ENCODE peak calls at places on chromosome 14, in five cellular contexts. D, P, V, T and U are unnamed samples.

GRCh38 chr14:74984241-74985027 is 18.3 kb upstream of the EIF2B2 start:
- DNase-seq in D (no peak), P (no peak), V (no peak), T (no peak), U (no peak)

GRCh38 chr14:61649283-61649682 is 46.0 kb upstream of the HIF1A start:
- DNase-seq in D (no peak), P (no peak), V (peak), T (no peak), U (no peak)

GRCh38 chr14:101494826-101495225 is 66.5 kb upstream of the DIO3 start:
- DNase-seq in D (no peak), P (no peak), V (no peak), T (no peak), U (no peak)

GRCh38 chr14:47674148-47674545 is 1.3 kb downstream of the MDGA2 start:
- DNase-seq in D (no peak), P (peak), V (no peak), T (no peak), U (no peak)

GRCh38 chr14:30291216-30291615 is 267.7 kb upstream of the G2E3 start:
- DNase-seq in D (peak), P (peak), V (no peak), T (no peak), U (no peak)

GRCh38 chr14:103107455-103107854 is 12.9 kb downstream of the EXOC3L4 start:
- DNase-seq in D (no peak), P (no peak), V (no peak), T (no peak), U (no peak)

GRCh38 chr14:74574092-74574438 is 38.0 kb downstream of the LTBP2 start:
- DNase-seq in D (no peak), P (peak), V (no peak), T (no peak), U (no peak)

GRCh38 chr14:58947816-58948440 is 240.5 kb upstream of the DAAM1 start:
- DNase-seq in D (peak), P (no peak), V (no peak), T (no peak), U (no peak)

GRCh38 chr14:91444335-91445020 is 26.9 kb upstream of the CCDC88C start:
- DNase-seq in D (no peak), P (no peak), V (no peak), T (no peak), U (no peak)

GRCh38 chr14:106044949-106045596 is 518.7 kb downstream of the TMEM121 start:
- DNase-seq in D (no peak), P (no peak), V (peak), T (peak), U (peak)

GRCh38 chr14:24900281-24900868 is 149.6 kb downstream of the STXBP6 start:
- DNase-seq in D (no peak), P (no peak), V (no peak), T (no peak), U (no peak)

GRCh38 chr14:105999361-106000028 is 473.1 kb downstream of the TMEM121 start:
- DNase-seq in D (no peak), P (no peak), V (peak), T (peak), U (peak)

GRCh38 chr14:76760331-76761197 is 704 bp upstream of the VASH1 start:
- DNase-seq in D (no peak), P (no peak), V (no peak), T (no peak), U (no peak)

GRCh38 chr14:34052658-34053014 is 101.8 kb upstream of the EGLN3 start:
- DNase-seq in D (peak), P (peak), V (no peak), T (no peak), U (no peak)

GRCh38 chr14:97977711-97978261 is 1180.6 kb downstream of the VRK1 start:
- DNase-seq in D (peak), P (no peak), V (peak), T (peak), U (peak)

GRCh38 chr14:105065280-105066228 is at the start of gene GPR132:
- DNase-seq in D (peak), P (no peak), V (peak), T (peak), U (peak)

GRCh38 chr14:96279564-96279963 is 23.6 kb downstream of the BDKRB1 start:
- DNase-seq in D (no peak), P (no peak), V (no peak), T (no peak), U (no peak)

GRCh38 chr14:55535521-55536207 is 44.3 kb upstream of the KTN1 start:
- DNase-seq in D (peak), P (no peak), V (no peak), T (no peak), U (no peak)

GRCh38 chr14:20675669-20676068 is 8.7 kb upstream of the RNASE4 start:
- DNase-seq in D (no peak), P (no peak), V (no peak), T (no peak), U (no peak)

GRCh38 chr14:95699397-95699796 is 13.2 kb downstream of the TCL1B start:
- DNase-seq in D (no peak), P (no peak), V (no peak), T (no peak), U (no peak)

GRCh38 chr14:77638738-77639137 is 22.3 kb upstream of the SPTLC2 start:
- DNase-seq in D (peak), P (peak), V (no peak), T (no peak), U (no peak)

GRCh38 chr14:95260537-95261440 is 58.9 kb downstream of the CLMN start:
- DNase-seq in D (peak), P (peak), V (no peak), T (no peak), U (no peak)

GRCh38 chr14:65769151-65769550 is 356.6 kb downstream of the FUT8 start:
- DNase-seq in D (no peak), P (no peak), V (no peak), T (no peak), U (no peak)

GRCh38 chr14:98931911-98932310 is 340.1 kb downstream of the BCL11B start:
- DNase-seq in D (no peak), P (no peak), V (peak), T (peak), U (peak)

GRCh38 chr14:101505216-101505970 is 55.9 kb upstream of the DIO3 start:
- DNase-seq in D (no peak), P (no peak), V (no peak), T (no peak), U (no peak)

GRCh38 chr14:100906420-100906819 is 2.9 kb upstream of the RTL1 start:
- DNase-seq in D (no peak), P (no peak), V (no peak), T (no peak), U (no peak)

DNA sequence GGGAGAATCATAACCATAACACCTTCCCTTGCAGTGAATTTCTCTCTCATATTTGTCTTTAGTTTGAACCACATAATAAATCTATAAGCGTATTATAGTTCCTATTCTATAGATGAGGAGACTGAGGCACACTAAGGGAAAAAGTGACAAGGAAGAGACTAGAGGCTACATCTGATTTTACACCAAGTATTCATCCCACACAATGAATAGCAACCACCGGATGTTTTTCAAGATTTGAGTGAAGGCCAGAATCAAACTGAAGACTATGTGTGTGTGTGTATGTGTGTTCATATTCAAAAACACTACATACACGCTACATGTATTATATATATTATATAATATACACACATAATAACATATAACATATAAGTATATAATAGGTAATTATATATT is 4.7 kb downstream of the ASB2 start:
- DNase-seq in D (no peak), P (no peak), V (no peak), T (no peak), U (no peak)
- H3K4me3 ChIP-seq in D (no peak), P (no peak), V (peak), T (no peak), U (peak)

DNA sequence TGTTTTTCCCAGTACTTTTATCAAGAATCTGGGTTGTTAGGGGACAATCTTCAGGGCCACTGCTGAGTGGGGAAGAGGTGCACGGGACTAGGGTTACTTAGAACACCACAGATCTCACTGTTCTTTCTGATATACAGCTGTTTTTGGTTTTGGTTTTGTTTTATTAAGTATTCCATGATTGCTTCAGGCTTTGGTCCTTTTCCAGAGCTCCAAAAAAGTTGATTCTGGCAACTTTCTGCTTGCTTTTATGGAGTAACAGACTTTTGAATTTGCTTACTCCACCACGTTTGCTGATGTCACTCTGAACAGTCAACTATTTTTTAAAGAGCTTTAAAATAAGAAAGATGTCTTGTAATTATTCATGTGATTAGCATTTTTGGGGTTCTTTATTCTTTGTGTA is 368.1 kb upstream of the FOXG1 start:
- DNase-seq in D (no peak), P (no peak), V (no peak), T (no peak), U (no peak)
- H3K4me3 ChIP-seq in D (no peak), P (no peak), V (no peak), T (no peak), U (no peak)

GRCh38 chr14:50407089-50407813 is 10.6 kb upstream of the CDKL1 start:
- DNase-seq in D (no peak), P (no peak), V (no peak), T (no peak), U (no peak)
- H3K4me3 ChIP-seq in D (no peak), P (no peak), V (no peak), T (no peak), U (no peak)

GRCh38 chr14:88312262-88312661 is 10.8 kb downstream of the KCNK10 start:
- DNase-seq in D (no peak), P (no peak), V (no peak), T (no peak), U (no peak)

GRCh38 chr14:88305923-88306322 is 17.1 kb downstream of the KCNK10 start:
- DNase-seq in D (no peak), P (no peak), V (no peak), T (no peak), U (no peak)

GRCh38 chr14:88310021-88310420 is 13.0 kb downstream of the KCNK10 start:
- DNase-seq in D (no peak), P (no peak), V (no peak), T (no peak), U (no peak)

DNA sequence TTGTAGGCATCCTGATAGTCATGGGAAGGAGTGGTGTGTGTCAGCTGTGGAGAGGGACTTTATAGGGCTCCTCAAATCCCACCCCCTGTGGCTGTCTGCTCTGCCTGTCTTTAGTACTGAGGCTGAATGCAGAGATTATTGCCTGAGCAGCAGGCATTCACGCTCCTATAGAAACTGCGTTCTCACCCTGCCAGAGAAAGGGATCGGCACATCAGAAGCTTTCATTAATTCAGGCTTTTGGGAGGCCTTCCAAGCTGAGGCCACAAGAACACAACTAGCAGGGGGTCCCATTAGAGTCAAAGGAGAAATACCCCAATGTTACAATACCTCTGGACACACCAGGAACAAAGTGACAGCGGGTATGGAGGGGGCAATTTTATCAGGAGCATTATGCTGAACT is 12.6 kb downstream of the KCNK10 start:
- DNase-seq in D (no peak), P (no peak), V (no peak), T (no peak), U (no peak)
- H3K4me3 ChIP-seq in D (no peak), P (no peak), V (no peak), T (no peak), U (no peak)

GRCh38 chr14:51474854-51475253 is 176.9 kb upstream of the FRMD6 start:
- DNase-seq in D (no peak), P (no peak), V (no peak), T (no peak), U (no peak)

GRCh38 chr14:51468523-51468922 is 183.2 kb upstream of the FRMD6 start:
- DNase-seq in D (no peak), P (no peak), V (no peak), T (no peak), U (no peak)

GRCh38 chr14:51473808-51474207 is 177.9 kb upstream of the FRMD6 start:
- DNase-seq in D (peak), P (peak), V (no peak), T (no peak), U (no peak)

GRCh38 chr14:51472881-51473280 is 178.8 kb upstream of the FRMD6 start:
- DNase-seq in D (no peak), P (no peak), V (no peak), T (no peak), U (no peak)

GRCh38 chr14:51473351-51473750 is 178.4 kb upstream of the FRMD6 start:
- DNase-seq in D (peak), P (no peak), V (no peak), T (no peak), U (no peak)
- H3K4me3 ChIP-seq in D (no peak), P (no peak), V (no peak), T (no peak), U (no peak)

DNA sequence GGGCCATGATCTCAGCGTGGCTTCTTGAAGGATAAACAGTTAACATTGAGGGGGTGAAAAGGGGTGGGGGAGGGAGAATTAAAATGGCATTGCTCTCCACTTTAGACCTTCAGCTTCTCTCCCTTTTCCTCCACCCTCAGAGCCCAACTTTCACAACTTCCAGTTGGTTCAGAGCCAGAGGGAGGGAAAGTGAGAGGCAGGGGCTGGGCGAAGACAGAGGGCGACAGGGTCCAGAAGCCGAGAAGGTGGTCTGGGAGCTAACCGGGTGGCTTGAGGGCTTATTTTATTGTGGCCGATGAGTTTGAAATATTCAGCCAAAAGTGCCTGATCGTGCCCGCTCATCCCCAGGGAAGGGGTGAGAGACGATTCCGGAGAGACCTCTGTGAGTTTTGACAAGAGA is 4.1 kb downstream of the BMP4 start:
- DNase-seq in D (peak), P (no peak), V (no peak), T (no peak), U (no peak)
- H3K4me3 ChIP-seq in D (peak), P (peak), V (no peak), T (no peak), U (no peak)

DNA sequence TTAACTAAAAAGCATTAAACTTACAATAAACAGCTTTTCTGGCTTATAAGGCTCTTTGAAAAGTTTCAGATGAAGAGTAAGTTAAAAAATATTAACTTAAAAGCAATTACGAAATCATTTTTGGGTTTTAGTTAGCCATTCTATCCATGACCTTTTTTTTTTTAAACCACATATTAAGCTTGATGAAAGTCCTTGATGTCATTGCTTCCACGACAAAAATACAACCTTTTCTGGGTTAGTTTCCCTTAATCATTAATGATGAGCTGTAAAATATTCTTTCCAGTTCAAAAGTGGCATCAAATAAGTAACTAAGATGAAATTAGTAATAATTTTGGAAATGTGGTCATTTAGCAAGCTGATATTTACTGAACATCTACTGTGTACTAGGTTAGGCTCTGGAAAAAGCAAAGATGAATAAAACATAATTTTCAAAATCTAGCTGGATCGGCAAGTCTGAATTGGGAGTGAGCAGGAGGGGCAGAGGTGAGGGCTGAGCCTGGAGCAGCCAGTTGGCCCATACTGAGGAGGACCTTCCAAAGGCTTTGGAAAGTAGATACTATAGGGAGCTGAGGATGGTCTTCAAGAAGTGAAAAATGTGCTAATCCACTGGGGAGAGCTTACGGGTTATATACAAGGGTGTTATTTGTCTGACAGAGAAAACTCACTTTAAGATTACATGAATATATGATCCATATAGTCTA is 345.1 kb downstream of the ZFP36L1 start:
- DNase-seq in D (no peak), P (no peak), V (no peak), T (no peak), U (no peak)
- H3K4me3 ChIP-seq in D (no peak), P (no peak), V (no peak), T (no peak), U (no peak)